ENCODE peak calls at places on chromosomes 6 and 20, in eight cellular contexts. W is HepG2, M is foreskin fibroblast, K is endodermal cell, X is uterus, F is upper lobe of right lung, O is GM23338, P is neural progenitor cell. B is an unnamed sample.

GRCh38 chr20:46317685-46318177 is 9.4 kb upstream of the CDH22 start:
- DNase-seq in W (no peak), M (no peak), K (no peak), X (no peak), F (no peak), O (no peak), P (no peak), B (no peak)

GRCh38 chr6:144360401-144360800 is 75.3 kb downstream of the UTRN start:
- DNase-seq in W (no peak), M (peak), K (no peak), X (no peak), F (no peak), O (no peak), P (no peak), B (no peak)

GRCh38 chr6:53043626-53044025 is 21.6 kb upstream of the FBXO9 start:
- DNase-seq in W (no peak), M (peak), K (peak), X (no peak), F (no peak), O (peak), P (peak), B (peak)

GRCh38 chr6:106085984-106086832 is at the start of gene PRDM1:
- DNase-seq in W (no peak), M (peak), K (peak), X (peak), F (peak), O (peak), P (peak), B (peak)

GRCh38 chr20:38222231-38222922 is 38.2 kb downstream of the KIAA1755 start:
- DNase-seq in W (peak), M (peak), K (peak), X (peak), F (peak), O (peak), P (peak), B (peak)

GRCh38 chr6:26538936-26539615 is 910 bp downstream of the HMGN4 start:
- DNase-seq in W (no peak), M (no peak), K (no peak), X (no peak), F (no peak), O (no peak), P (peak), B (no peak)

GRCh38 chr6:99270852-99271251 is 78.6 kb downstream of the FAXC start:
- DNase-seq in W (no peak), M (no peak), K (no peak), X (no peak), F (no peak), O (no peak), P (no peak), B (no peak)

GRCh38 chr6:111653961-111654360 is 48.3 kb upstream of the TRAF3IP2 start:
- DNase-seq in W (no peak), M (no peak), K (no peak), X (no peak), F (no peak), O (no peak), P (no peak), B (no peak)

GRCh38 chr6:155197947-155198346 is 65.9 kb upstream of the CLDN20 start:
- DNase-seq in W (no peak), M (no peak), K (no peak), X (no peak), F (no peak), O (no peak), P (no peak), B (no peak)

GRCh38 chr20:62752671-62753501 is 43.4 kb upstream of the MRGBP start:
- DNase-seq in W (peak), M (peak), K (no peak), X (no peak), F (no peak), O (no peak), P (no peak), B (no peak)

GRCh38 chr6:11702039-11702795 is 76.4 kb downstream of the ADTRP start:
- DNase-seq in W (no peak), M (peak), K (no peak), X (no peak), F (no peak), O (no peak), P (no peak), B (peak)

GRCh38 chr20:17427646-17428045 is 103.5 kb downstream of the BFSP1 start:
- DNase-seq in W (no peak), M (no peak), K (no peak), X (no peak), F (no peak), O (no peak), P (no peak), B (no peak)

GRCh38 chr20:64053841-64054661 is 4.6 kb upstream of the SOX18 start:
- DNase-seq in W (peak), M (peak), K (peak), X (no peak), F (no peak), O (peak), P (peak), B (peak)

GRCh38 chr20:25496968-25497401 is 88.3 kb downstream of the NINL start:
- DNase-seq in W (no peak), M (peak), K (no peak), X (no peak), F (no peak), O (no peak), P (no peak), B (no peak)

GRCh38 chr6:98894810-98895209 is 52.9 kb downstream of the FBXL4 start:
- DNase-seq in W (no peak), M (peak), K (no peak), X (no peak), F (no peak), O (no peak), P (no peak), B (peak)

GRCh38 chr6:137570307-137570832 is 76.2 kb upstream of the OLIG3 start:
- DNase-seq in W (peak), M (no peak), K (no peak), X (no peak), F (no peak), O (no peak), P (no peak), B (no peak)

GRCh38 chr20:17569616-17570346 is at the start of gene DSTN:
- DNase-seq in W (peak), M (peak), K (peak), X (peak), F (peak), O (peak), P (peak), B (peak)

GRCh38 chr6:25889877-25890853 is 16.1 kb upstream of the SLC17A3 start:
- DNase-seq in W (peak), M (peak), K (peak), X (no peak), F (no peak), O (peak), P (peak), B (peak)

GRCh38 chr20:11103866-11104265 is 430.1 kb upstream of the JAG1 start:
- DNase-seq in W (no peak), M (peak), K (no peak), X (no peak), F (no peak), O (no peak), P (no peak), B (peak)

GRCh38 chr20:32993484-32994050 is 10.7 kb downstream of the SUN5 start:
- DNase-seq in W (no peak), M (no peak), K (no peak), X (no peak), F (no peak), O (no peak), P (no peak), B (no peak)

GRCh38 chr6:158939255-158940170 is 60.5 kb downstream of the RSPH3 start:
- DNase-seq in W (no peak), M (peak), K (peak), X (no peak), F (peak), O (peak), P (peak), B (no peak)

GRCh38 chr20:56911946-56912345 is 282.8 kb downstream of the TFAP2C start:
- DNase-seq in W (no peak), M (no peak), K (peak), X (no peak), F (no peak), O (peak), P (no peak), B (no peak)

GRCh38 chr6:23533311-23533710 is 592.7 kb upstream of the NRSN1 start:
- DNase-seq in W (no peak), M (no peak), K (no peak), X (no peak), F (no peak), O (no peak), P (no peak), B (peak)

GRCh38 chr6:141026504-141026903 is 1106.2 kb upstream of the GJE1 start:
- DNase-seq in W (peak), M (no peak), K (no peak), X (no peak), F (no peak), O (no peak), P (no peak), B (no peak)

GRCh38 chr6:53287336-53288225 is 61.2 kb downstream of the ELOVL5 start:
- DNase-seq in W (no peak), M (peak), K (peak), X (no peak), F (no peak), O (peak), P (peak), B (peak)

GRCh38 chr20:61162506-61162905 is 89.6 kb upstream of the CDH4 start:
- DNase-seq in W (no peak), M (no peak), K (no peak), X (no peak), F (no peak), O (no peak), P (no peak), B (no peak)

GRCh38 chr6:152734630-152735029 is 16.0 kb upstream of the VIP start:
- DNase-seq in W (no peak), M (no peak), K (no peak), X (no peak), F (no peak), O (no peak), P (no peak), B (no peak)

GRCh38 chr6:52176550-52176949 is 9.6 kb upstream of the IL17A start:
- DNase-seq in W (no peak), M (no peak), K (no peak), X (no peak), F (no peak), O (no peak), P (no peak), B (no peak)

DNA sequence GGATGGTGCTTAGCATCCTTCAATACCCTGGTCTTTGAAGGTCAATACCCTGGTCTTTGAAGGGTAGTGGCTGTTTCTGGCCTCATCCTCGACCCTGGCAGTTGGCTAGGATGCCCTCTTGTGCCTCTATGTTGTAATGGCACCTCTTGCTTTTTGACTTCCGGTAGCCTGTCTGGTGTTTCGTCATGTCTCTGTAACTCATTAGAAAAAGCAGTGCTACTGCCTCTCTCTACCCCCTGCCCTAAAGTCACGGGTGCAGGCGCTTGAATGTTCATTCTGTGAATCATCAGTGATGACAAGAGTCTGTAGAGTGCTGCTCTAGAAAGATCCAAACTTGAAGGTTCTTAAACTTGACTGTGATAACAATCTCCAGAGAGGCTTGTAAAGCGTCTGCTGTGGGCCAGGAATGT is 28.3 kb downstream of the RSPO4 start:
- DNase-seq in W (peak), M (peak), K (peak), X (no peak), F (no peak), O (peak), P (peak), B (peak)
- TF ChIP-seq CTCF in W (peak), M (peak), K (peak), X (no peak), F (peak), O (peak), P (peak), B (peak)

GRCh38 chr6:3026811-3027626 is 27.3 kb downstream of the NQO2 start:
- DNase-seq in W (no peak), M (no peak), K (no peak), X (no peak), F (no peak), O (no peak), P (peak), B (no peak)
- H3K4me3 ChIP-seq in W (no peak), M (no peak), K (no peak), X (no peak), F (no peak), O (no peak), P (no peak), B (no peak)

GRCh38 chr20:14879020-14879697 is 541.7 kb upstream of the FLRT3 start:
- DNase-seq in W (peak), M (peak), K (no peak), X (no peak), F (no peak), O (no peak), P (no peak), B (peak)
- TF ChIP-seq CTCF in W (no peak), M (no peak), K (no peak), X (no peak), F (no peak), O (no peak), P (no peak), B (no peak)

DNA sequence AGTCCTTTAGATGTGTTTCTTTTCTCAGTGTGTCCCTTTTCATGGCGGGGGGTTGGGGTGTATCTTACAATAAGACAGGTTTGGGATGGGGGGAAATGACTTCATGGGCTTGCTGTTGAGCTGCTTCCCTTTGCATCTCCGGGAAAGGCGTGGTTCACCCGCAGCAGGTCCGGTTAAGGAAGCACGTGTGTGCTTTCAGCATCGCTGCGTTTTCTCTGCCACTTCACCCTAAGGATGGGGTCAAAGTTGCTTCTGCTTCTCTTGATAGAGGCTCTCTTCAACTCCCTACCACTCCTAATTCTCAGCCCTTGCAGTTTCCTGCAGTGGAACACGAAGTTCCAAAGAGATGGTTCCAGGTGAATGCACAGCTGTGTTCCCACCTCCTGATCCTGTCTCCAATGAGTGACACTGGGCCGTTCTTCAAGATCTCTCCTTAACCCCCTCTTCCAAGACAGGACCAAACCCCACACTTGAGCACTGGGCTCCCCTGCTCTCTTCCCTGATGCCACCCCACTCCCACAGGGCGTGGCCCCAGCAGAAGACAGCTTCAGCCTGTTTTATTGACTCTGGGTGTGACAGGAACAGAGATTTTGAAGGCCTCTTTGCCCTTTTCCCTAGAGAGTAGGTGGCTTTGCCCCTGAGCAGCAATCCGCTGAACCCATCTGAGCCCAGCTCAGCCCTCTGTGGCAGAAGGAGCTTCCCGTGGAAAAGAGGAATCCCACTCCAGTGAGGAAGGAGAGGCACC is 85.2 kb downstream of the PLEKHG1 start:
- DNase-seq in W (no peak), M (no peak), K (no peak), X (no peak), F (no peak), O (no peak), P (no peak), B (no peak)
- H3K4me3 ChIP-seq in W (no peak), M (no peak), K (no peak), X (no peak), F (peak), O (no peak), P (no peak), B (no peak)

GRCh38 chr6:125511809-125512341 is 210.1 kb upstream of the HDDC2 start:
- DNase-seq in W (peak), M (peak), K (no peak), X (no peak), F (no peak), O (no peak), P (no peak), B (peak)

GRCh38 chr6:125513978-125514377 is 212.2 kb upstream of the HDDC2 start:
- DNase-seq in W (no peak), M (no peak), K (no peak), X (no peak), F (no peak), O (no peak), P (no peak), B (no peak)

GRCh38 chr6:125509477-125509876 is 207.7 kb upstream of the HDDC2 start:
- DNase-seq in W (no peak), M (no peak), K (no peak), X (no peak), F (no peak), O (no peak), P (no peak), B (no peak)

GRCh38 chr6:125510405-125510804 is 208.6 kb upstream of the HDDC2 start:
- DNase-seq in W (no peak), M (no peak), K (no peak), X (no peak), F (no peak), O (no peak), P (no peak), B (no peak)

DNA sequence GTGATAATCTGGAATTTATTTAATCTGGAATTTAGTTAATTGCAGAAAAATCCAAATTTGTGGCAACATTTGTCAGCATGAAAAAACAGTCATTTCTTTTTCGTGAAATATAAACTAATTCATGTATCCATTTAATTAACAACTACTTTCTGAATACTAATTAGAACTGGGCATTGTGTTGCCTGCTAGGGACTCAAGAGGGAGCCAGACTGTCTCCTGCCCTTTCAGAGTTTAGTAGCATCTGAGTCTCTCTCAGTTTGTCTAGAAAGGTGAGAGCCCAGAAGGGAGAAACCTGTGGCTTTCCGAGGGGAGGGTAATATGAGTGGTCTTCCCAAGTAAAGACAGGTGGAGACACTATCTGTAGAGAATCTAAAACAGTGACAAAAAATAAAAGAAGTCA is 210.9 kb upstream of the HDDC2 start:
- DNase-seq in W (peak), M (no peak), K (no peak), X (no peak), F (no peak), O (peak), P (peak), B (peak)
- TF ChIP-seq CTCF in W (peak), M (peak), K (peak), X (no peak), F (peak), O (peak), P (peak), B (peak)

GRCh38 chr6:30541515-30542403 is 14.5 kb downstream of the GNL1 start:
- DNase-seq in W (peak), M (peak), K (peak), X (peak), F (peak), O (peak), P (peak), B (peak)
- H3K4me3 ChIP-seq in W (peak), M (peak), K (peak), X (peak), F (peak), O (peak), P (peak), B (no peak)

GRCh38 chr20:50068041-50068651 is 44.8 kb downstream of the UBE2V1 start:
- DNase-seq in W (no peak), M (no peak), K (no peak), X (no peak), F (no peak), O (no peak), P (no peak), B (no peak)

GRCh38 chr20:50073500-50073899 is 39.5 kb downstream of the UBE2V1 start:
- DNase-seq in W (no peak), M (no peak), K (no peak), X (no peak), F (peak), O (no peak), P (no peak), B (no peak)

GRCh38 chr20:50067461-50067860 is 45.5 kb downstream of the UBE2V1 start:
- DNase-seq in W (no peak), M (no peak), K (no peak), X (no peak), F (no peak), O (no peak), P (no peak), B (no peak)

GRCh38 chr20:50071039-50071888 is 41.7 kb downstream of the UBE2V1 start:
- DNase-seq in W (peak), M (peak), K (peak), X (peak), F (peak), O (peak), P (peak), B (peak)

DNA sequence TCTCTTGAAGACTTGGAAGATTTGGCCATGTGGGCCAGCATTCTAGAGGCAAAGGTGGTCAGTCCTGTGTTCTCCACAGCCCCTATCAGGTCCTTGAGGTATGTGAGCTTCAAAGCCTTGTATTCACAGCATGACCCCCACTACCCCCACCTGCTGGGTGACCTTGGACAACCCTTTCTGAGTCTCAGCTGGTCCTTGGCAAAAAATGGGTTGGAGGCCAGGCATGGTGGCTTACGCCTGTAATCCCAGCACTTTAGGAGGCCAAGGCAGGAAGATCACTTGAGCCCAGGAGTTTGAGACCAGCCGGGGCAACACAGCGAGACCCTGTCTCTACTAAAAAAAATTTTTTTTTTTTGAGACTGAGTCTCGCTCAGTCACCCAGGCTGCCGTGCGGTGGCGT is 42.6 kb downstream of the UBE2V1 start:
- DNase-seq in W (peak), M (no peak), K (no peak), X (no peak), F (no peak), O (no peak), P (no peak), B (no peak)
- TF ChIP-seq CTCF in W (peak), M (no peak), K (no peak), X (no peak), F (no peak), O (no peak), P (no peak), B (no peak)